ENCODE peak calls at places on chromosome 5, in six cellular contexts. H, C, Y, E, B and S are unnamed samples.

GRCh38 chr5:62082370-62082778 is 223.6 kb upstream of the KIF2A start:
- DNase-seq in H (no peak), Y (no peak), C (no peak), B (no peak), E (no peak), S (no peak)

GRCh38 chr5:417765-418559 is 25.0 kb upstream of the EXOC3 start:
- DNase-seq in E (no peak), Y (no peak), C (no peak), B (no peak), H (no peak), S (no peak)

GRCh38 chr5:120446068-120446492 is 18.0 kb upstream of the PRR16 start:
- DNase-seq in B (no peak), H (no peak), E (no peak), C (no peak), Y (no peak), S (no peak)

GRCh38 chr5:107248065-107248695 is 422.6 kb downstream of the EFNA5 start:
- DNase-seq in C (no peak), Y (peak), H (no peak), B (peak), E (peak), S (no peak)

GRCh38 chr5:1140188-1140817 is 28.4 kb upstream of the SLC12A7 start:
- DNase-seq in H (peak), C (peak), B (peak), Y (peak), E (no peak), S (peak)

GRCh38 chr5:68251386-68251785 is 35.8 kb downstream of the PIK3R1 start:
- DNase-seq in H (no peak), B (no peak), Y (no peak), C (no peak), E (no peak), S (no peak)

GRCh38 chr5:402615-403359 is 40.2 kb upstream of the EXOC3 start:
- DNase-seq in H (peak), E (peak), Y (no peak), B (no peak), C (no peak), S (peak)

GRCh38 chr5:120778491-120779293 is 314.6 kb downstream of the PRR16 start:
- DNase-seq in H (no peak), Y (no peak), C (no peak), E (no peak), B (no peak), S (no peak)

GRCh38 chr5:128062172-128062746 is 21.3 kb upstream of the SLC12A2 start:
- DNase-seq in E (no peak), H (no peak), C (no peak), Y (no peak), B (no peak), S (no peak)

GRCh38 chr5:113807384-113808053 is 294.0 kb downstream of the YTHDC2 start:
- DNase-seq in Y (no peak), B (no peak), H (no peak), E (no peak), C (no peak), S (no peak)

GRCh38 chr5:167378894-167379723 is 912.3 kb upstream of the WWC1 start:
- DNase-seq in Y (no peak), B (no peak), C (no peak), E (no peak), H (no peak), S (no peak)

GRCh38 chr5:91957671-91958070 is 574.6 kb upstream of the ARRDC3 start:
- DNase-seq in H (no peak), C (no peak), Y (no peak), B (no peak), E (no peak), S (no peak)

GRCh38 chr5:163914911-163915310 is 409.5 kb downstream of the MAT2B start:
- DNase-seq in B (no peak), C (no peak), E (peak), H (no peak), Y (no peak), S (no peak)

GRCh38 chr5:137051165-137051564 is 448.0 kb downstream of the SPOCK1 start:
- DNase-seq in C (peak), H (no peak), Y (no peak), B (no peak), E (no peak), S (no peak)

GRCh38 chr5:179827684-179828083 is 7.0 kb downstream of the SQSTM1 start:
- DNase-seq in C (no peak), Y (no peak), H (no peak), B (no peak), E (no peak), S (no peak)

GRCh38 chr5:112668911-112669310 is 68.8 kb upstream of the APC start:
- DNase-seq in B (no peak), Y (no peak), H (no peak), E (no peak), C (no peak), S (no peak)

GRCh38 chr5:96975656-96976055 is 39.8 kb downstream of the LNPEP start:
- DNase-seq in C (no peak), B (no peak), E (no peak), H (no peak), Y (no peak), S (no peak)

GRCh38 chr5:4208996-4209395 is 613.4 kb downstream of the IRX1 start:
- DNase-seq in H (no peak), B (no peak), C (no peak), E (no peak), Y (no peak), S (no peak)

GRCh38 chr5:149731617-149732400 is 1.7 kb downstream of the PPARGC1B start:
- DNase-seq in H (peak), B (peak), E (peak), C (no peak), Y (peak), S (peak)

GRCh38 chr5:52139888-52140580 is 647.7 kb upstream of the ITGA1 start:
- DNase-seq in Y (no peak), B (no peak), C (no peak), E (no peak), H (no peak), S (no peak)

GRCh38 chr5:35924950-35925722 is 13.3 kb downstream of the CAPSL start:
- DNase-seq in B (no peak), H (peak), Y (peak), C (no peak), E (no peak), S (peak)

GRCh38 chr5:2038337-2039179 is 155.8 kb upstream of the IRX4 start:
- DNase-seq in Y (peak), H (peak), B (peak), C (peak), E (no peak), S (peak)

GRCh38 chr5:112742424-112742823 is 4.7 kb downstream of the APC start:
- DNase-seq in Y (peak), H (no peak), E (no peak), B (no peak), C (no peak), S (no peak)

GRCh38 chr5:177490311-177490991 is 7.0 kb downstream of the PDLIM7 start:
- DNase-seq in B (no peak), H (no peak), E (no peak), C (no peak), Y (no peak), S (no peak)
- TF ChIP-seq TAF1 in B (no peak), H (no peak), E (no peak), C (no peak), Y (no peak), S (no peak)

GRCh38 chr5:176647030-176647869 is at the start of gene TSPAN17:
- DNase-seq in C (peak), E (peak), B (peak), H (peak), Y (peak), S (peak)
- TF ChIP-seq POLR2A in C (peak), E (peak), B (no peak), H (peak), Y (peak), S (peak)

GRCh38 chr5:36985387-36985786 is 108.8 kb downstream of the NIPBL start:
- DNase-seq in E (no peak), C (no peak), Y (no peak), H (no peak), B (no peak), S (no peak)

GRCh38 chr5:36978196-36978595 is 101.6 kb downstream of the NIPBL start:
- DNase-seq in H (no peak), E (no peak), C (no peak), Y (no peak), B (no peak), S (no peak)

DNA sequence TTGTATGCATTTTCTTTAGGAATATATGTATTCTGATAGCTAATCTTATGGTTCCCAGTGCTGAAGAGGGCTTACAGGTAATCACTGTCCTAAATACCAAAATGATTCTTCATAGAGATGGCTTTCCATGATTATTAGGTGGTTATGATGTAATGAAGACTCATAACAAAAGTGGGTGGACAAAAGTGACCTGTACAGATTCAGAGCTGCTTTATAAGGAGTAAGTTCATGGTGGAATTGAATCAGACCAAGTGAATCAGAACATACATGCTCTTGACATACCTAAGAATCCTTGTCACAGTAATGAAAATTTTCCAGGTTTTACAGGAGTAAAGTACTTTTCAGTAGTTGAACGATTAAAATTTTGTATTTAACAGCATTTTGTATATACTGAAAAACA is 105.6 kb downstream of the NIPBL start:
- DNase-seq in Y (no peak), H (no peak), E (no peak), B (no peak), C (no peak), S (no peak)
- TF ChIP-seq TAF1 in Y (no peak), H (no peak), E (no peak), B (no peak), C (no peak), S (no peak)

GRCh38 chr5:111092062-111092853 is at the start of gene WDR36:
- DNase-seq in B (peak), E (peak), Y (peak), H (peak), C (peak), S (peak)
- TF ChIP-seq POLR2A in B (peak), E (peak), Y (peak), H (peak), C (peak), S (peak)

GRCh38 chr5:65199988-65200668 is 281.6 kb downstream of the ADAMTS6 start:
- DNase-seq in Y (no peak), H (no peak), E (no peak), B (no peak), C (no peak), S (no peak)
- TF ChIP-seq TAF1 in Y (no peak), H (no peak), E (no peak), B (no peak), C (no peak), S (no peak)

DNA sequence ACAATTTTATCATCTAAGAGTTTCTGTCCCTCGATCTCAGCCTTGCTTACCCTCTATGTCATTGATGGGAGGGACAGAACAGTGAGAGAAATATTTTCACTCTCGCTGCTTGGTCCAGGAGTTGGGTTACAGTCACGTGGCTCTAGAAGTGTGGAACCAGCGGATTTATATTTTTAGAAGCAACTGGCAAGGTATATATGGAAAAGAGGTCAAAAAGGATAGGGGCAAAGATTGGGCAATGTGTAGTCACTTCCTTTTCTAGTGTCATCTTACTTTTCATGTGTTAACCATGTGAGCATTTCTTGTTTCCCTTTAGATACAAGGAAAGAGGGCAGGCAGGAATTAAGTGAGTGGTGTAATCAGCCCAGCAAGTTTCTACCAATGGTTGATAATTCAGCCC is 111.5 kb upstream of the ZNF366 start:
- DNase-seq in H (no peak), E (no peak), C (no peak), B (no peak), Y (no peak), S (no peak)
- TF ChIP-seq POLR2A in H (no peak), E (no peak), C (no peak), B (no peak), Y (no peak), S (no peak)

GRCh38 chr5:172179032-172179989 is 8.7 kb downstream of the STK10 start:
- DNase-seq in B (no peak), H (peak), Y (no peak), C (no peak), E (peak), S (peak)
- TF ChIP-seq TAF1 in B (no peak), H (peak), Y (no peak), C (no peak), E (peak), S (no peak)

DNA sequence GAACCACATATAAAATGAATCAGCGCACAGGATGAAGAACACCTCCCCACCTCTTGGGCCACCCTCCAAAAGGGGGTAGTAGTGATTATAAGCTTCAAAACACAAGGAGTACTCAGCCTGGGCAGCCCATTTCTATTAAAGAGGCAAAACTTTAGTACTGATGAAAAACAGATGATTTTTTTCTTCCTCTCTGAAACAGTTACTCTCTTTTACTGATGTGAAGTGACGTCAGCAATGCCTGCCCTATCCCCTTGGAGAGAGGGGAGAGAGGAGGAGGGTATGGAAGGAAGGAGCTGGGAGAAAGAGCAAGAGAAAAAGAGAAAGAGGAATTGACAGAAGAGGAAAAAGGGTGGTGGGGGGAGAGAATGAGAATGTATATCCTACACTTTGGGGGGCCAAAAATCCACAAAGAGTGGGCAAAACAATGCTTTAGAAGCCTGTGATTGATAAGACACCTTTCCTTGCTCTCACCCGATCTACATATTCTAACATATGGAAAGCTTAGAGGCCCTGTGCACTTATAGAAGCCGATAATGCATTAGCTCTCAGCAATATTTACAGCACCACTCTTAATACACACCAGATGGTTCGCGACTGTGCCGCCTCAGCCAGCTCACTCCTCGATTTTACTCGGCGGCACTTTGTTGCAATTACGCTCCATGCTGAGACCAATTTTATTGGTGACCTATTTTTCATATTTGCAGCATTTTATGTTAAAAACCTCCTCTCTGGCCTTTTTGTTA is 18.6 kb downstream of the NR2F1 start:
- DNase-seq in B (no peak), Y (no peak), H (no peak), E (no peak), C (no peak), S (no peak)
- TF ChIP-seq POLR2A in B (no peak), Y (no peak), H (no peak), E (no peak), C (no peak), S (no peak)

DNA sequence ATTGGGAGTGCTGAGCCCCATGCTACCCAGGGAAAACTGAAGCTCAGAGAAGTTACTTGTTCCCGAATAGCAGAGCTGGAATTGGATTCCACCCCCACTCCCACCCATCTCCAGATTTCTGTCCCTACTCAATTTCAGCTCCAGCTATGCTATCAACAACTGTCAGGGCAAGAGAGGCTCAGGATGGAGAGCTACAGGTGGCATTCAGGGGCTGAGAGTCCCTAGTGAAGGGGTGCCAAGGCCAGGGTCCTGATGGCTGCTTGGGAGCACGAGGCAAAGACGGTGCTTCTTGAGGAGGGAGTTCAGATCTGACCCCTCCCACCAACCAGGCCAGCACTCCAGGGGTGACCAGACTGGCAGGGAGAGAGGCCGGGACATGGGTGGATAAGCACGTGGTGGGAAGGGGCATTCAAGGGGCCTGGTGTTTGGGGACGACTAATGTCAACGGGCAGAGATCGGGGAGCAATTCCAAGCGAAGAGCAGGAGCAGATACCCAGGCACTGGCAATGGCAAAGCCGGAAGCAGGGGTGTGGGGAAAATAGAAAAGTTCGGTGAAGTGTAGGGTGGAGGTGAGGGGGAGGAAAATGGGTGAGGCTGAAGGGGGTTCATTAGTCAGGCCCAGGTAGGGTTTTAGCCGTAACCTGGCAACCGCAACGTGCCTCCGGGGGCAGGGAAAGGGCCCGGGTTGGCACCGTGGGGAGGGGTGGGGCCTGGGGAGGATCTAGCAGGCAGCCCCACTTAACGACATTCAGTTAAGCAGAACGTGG is 4.6 kb downstream of the RGS14 start:
- DNase-seq in H (no peak), C (no peak), Y (no peak), E (no peak), B (no peak), S (no peak)
- TF ChIP-seq TAF1 in H (no peak), C (no peak), Y (no peak), E (no peak), B (no peak), S (no peak)